ENCODE peak calls at places on chromosome 12, in eight cellular contexts. V, I, Z, F, R, L, J and O are unnamed samples.
A peak's percentile ranks its signal among the peaks of the same experiment; 100 is the strongest.

GRCh38 chr12:103800252-103800771 is 40.7 kb downstream of the NT5DC3 start:
- DNase-seq in F (no peak), V (no peak), I (no peak), R (no peak), Z (no peak), L (peak; percentile 51), J (no peak), O (peak; percentile 51)

GRCh38 chr12:80648866-80649265 is 58.6 kb upstream of the MYF6 start:
- DNase-seq in I (no peak), J (no peak), F (no peak), Z (no peak), L (no peak), V (no peak), R (no peak), O (no peak)

GRCh38 chr12:53825246-53826081 is 73.7 kb upstream of the CISTR start:
- DNase-seq in L (no peak), R (no peak), F (no peak), V (peak; percentile 77), I (no peak), Z (no peak), J (no peak), O (no peak)

GRCh38 chr12:123942911-123943648 is 29.6 kb downstream of the CCDC92 start:
- DNase-seq in Z (no peak), I (no peak), J (no peak), V (peak; percentile 48), R (no peak), F (no peak), L (no peak), O (no peak)

GRCh38 chr12:22684526-22685118 is 59.7 kb downstream of the ETNK1 start:
- DNase-seq in I (no peak), F (no peak), L (no peak), Z (peak; percentile 79), R (no peak), V (no peak), J (no peak), O (peak; percentile 58)

GRCh38 chr12:8554451-8555195 is 13.9 kb upstream of the CLEC4E start:
- DNase-seq in R (no peak), I (no peak), F (no peak), L (no peak), Z (no peak), V (peak; percentile 66), J (no peak), O (no peak)

GRCh38 chr12:115802767-115803166 is 474.7 kb downstream of the MED13L start:
- DNase-seq in Z (no peak), I (no peak), L (no peak), J (no peak), V (no peak), F (no peak), R (no peak), O (no peak)

GRCh38 chr12:54002915-54003339 is 3.0 kb downstream of the HOXC9 start:
- DNase-seq in Z (no peak), V (no peak), J (no peak), I (no peak), R (no peak), L (no peak), F (no peak), O (no peak)

GRCh38 chr12:69298947-69299346 is 49.2 kb upstream of the LYZ start:
- DNase-seq in F (no peak), Z (no peak), I (no peak), V (no peak), R (no peak), J (no peak), L (no peak), O (no peak)

GRCh38 chr12:116370004-116370404 is 92.5 kb upstream of the MED13L start:
- DNase-seq in V (peak; percentile 89), R (no peak), Z (no peak), L (no peak), J (no peak), F (no peak), I (no peak), O (no peak)

GRCh38 chr12:12467222-12467621 is 95.4 kb downstream of the DUSP16 start:
- DNase-seq in I (no peak), Z (no peak), R (no peak), L (peak; percentile 45), V (peak; percentile 21), F (peak; percentile 24), J (no peak), O (no peak)

GRCh38 chr12:125525879-125526278 is 460.6 kb downstream of the AACS start:
- DNase-seq in L (no peak), J (no peak), V (peak; percentile 36), R (no peak), I (no peak), F (no peak), Z (no peak), O (no peak)

GRCh38 chr12:70606001-70606400 is 31.2 kb downstream of the PTPRB start:
- DNase-seq in I (no peak), R (no peak), L (no peak), J (no peak), F (no peak), V (no peak), Z (no peak), O (no peak)

GRCh38 chr12:108305520-108305919 is 33.6 kb downstream of the CMKLR1 start:
- DNase-seq in J (no peak), L (peak; percentile 6), V (peak; percentile 98), Z (no peak), F (no peak), I (no peak), R (no peak), O (no peak)

GRCh38 chr12:402127-402456 is 648 bp downstream of the CCDC77 start:
- DNase-seq in L (no peak), V (no peak), Z (no peak), F (no peak), I (no peak), J (no peak), R (no peak), O (no peak)

GRCh38 chr12:91923864-91924263 is 221.8 kb downstream of the BTG1 start:
- DNase-seq in J (no peak), R (no peak), Z (no peak), L (no peak), V (no peak), I (no peak), F (no peak), O (no peak)

GRCh38 chr12:17060260-17060659 is 454.3 kb upstream of the LMO3 start:
- DNase-seq in J (no peak), L (no peak), I (no peak), R (no peak), F (no peak), V (no peak), Z (no peak), O (no peak)

GRCh38 chr12:64461634-64462414 is 9.9 kb downstream of the TBK1 start:
- DNase-seq in F (no peak), L (no peak), I (no peak), Z (no peak), V (no peak), R (no peak), J (no peak), O (no peak)

GRCh38 chr12:23614280-23614679 is 335.2 kb downstream of the SOX5 start:
- DNase-seq in Z (no peak), I (no peak), J (no peak), R (no peak), F (no peak), V (no peak), L (no peak), O (no peak)

GRCh38 chr12:9730011-9730410 is 2.9 kb downstream of the CLECL1 start:
- DNase-seq in L (no peak), F (no peak), V (no peak), R (no peak), I (no peak), Z (peak; percentile 50), J (no peak), O (no peak)

GRCh38 chr12:104105461-104105860 is 32.5 kb downstream of the NFYB start:
- DNase-seq in R (no peak), V (no peak), L (no peak), J (no peak), F (no peak), I (no peak), Z (no peak), O (no peak)

GRCh38 chr12:29082522-29082921 is 66.6 kb upstream of the FAR2 start:
- DNase-seq in L (no peak), F (no peak), Z (no peak), V (no peak), J (no peak), I (no peak), R (no peak), O (no peak)

GRCh38 chr12:62834971-62835547 is 99.9 kb downstream of the PPM1H start:
- DNase-seq in Z (no peak), R (no peak), F (no peak), I (no peak), V (no peak), J (no peak), L (no peak), O (no peak)

GRCh38 chr12:256225-256624 is 6.4 kb downstream of the SLC6A13 start:
- DNase-seq in I (no peak), F (no peak), J (no peak), Z (no peak), R (no peak), V (no peak), L (no peak), O (no peak)

GRCh38 chr12:96383991-96384390 is 16.2 kb downstream of the CDK17 start:
- DNase-seq in V (no peak), J (no peak), L (no peak), F (no peak), R (no peak), I (no peak), Z (no peak), O (no peak)

GRCh38 chr12:62409068-62409467 is 57.6 kb upstream of the MON2 start:
- DNase-seq in R (no peak), J (no peak), F (no peak), L (no peak), Z (no peak), I (no peak), V (no peak), O (no peak)

GRCh38 chr12:7959278-7960063 is 23.5 kb upstream of the SLC2A3 start:
- DNase-seq in Z (peak; percentile 64), I (no peak), F (peak; percentile 19), R (peak; percentile 22), V (peak; percentile 96), J (no peak), L (no peak), O (no peak)

GRCh38 chr12:130832561-130833209 is 6.4 kb downstream of the STX2 start:
- DNase-seq in I (no peak), L (peak; percentile 48), J (no peak), V (peak; percentile 58), F (no peak), Z (peak; percentile 43), R (no peak), O (peak; percentile 33)

GRCh38 chr12:131091976-131092691 is 138.4 kb downstream of the ADGRD1 start:
- DNase-seq in J (no peak), Z (no peak), F (no peak), I (no peak), L (no peak), V (peak; percentile 50), R (peak; percentile 12), O (no peak)

GRCh38 chr12:58727526-58727925 is 192.8 kb downstream of the LRIG3 start:
- DNase-seq in F (no peak), Z (no peak), R (no peak), V (no peak), L (no peak), J (no peak), I (no peak), O (no peak)